ENCODE peak calls at places on chromosomes 4 and X, in four cellular contexts. One of them, this sample, is unnamed.

GRCh38 chr4:36835246-36835645 is 409.3 kb upstream of the NWD2 start:
- DNase-seq in HepG2: no peak
- DNase-seq in GM12878: no peak
- DNase-seq in WTC11: no peak
- DNase-seq in this sample: no peak

GRCh38 chr4:54423066-54423465 is 194.0 kb downstream of the PDGFRA start:
- DNase-seq in HepG2: no peak
- DNase-seq in WTC11: no peak
- DNase-seq in GM12878: no peak
- DNase-seq in this sample: no peak

GRCh38 chr4:120266602-120267001 is 200.0 kb upstream of the MAD2L1 start:
- DNase-seq in GM12878: no peak
- DNase-seq in WTC11: no peak
- DNase-seq in HepG2: no peak
- DNase-seq in this sample: no peak

GRCh38 chr4:82561745-82562552 is at the start of gene TMEM150C:
- DNase-seq in WTC11: peak
- DNase-seq in HepG2: no peak
- DNase-seq in GM12878: no peak
- DNase-seq in this sample: no peak

GRCh38 chrX:138127314-138127713 is 561.4 kb downstream of the ZIC3 start:
- DNase-seq in HepG2: no peak
- DNase-seq in GM12878: no peak
- DNase-seq in WTC11: no peak
- DNase-seq in this sample: no peak

GRCh38 chr4:110781944-110782343 is 159.1 kb upstream of the PITX2 start:
- DNase-seq in WTC11: no peak
- DNase-seq in HepG2: no peak
- DNase-seq in GM12878: no peak
- DNase-seq in this sample: no peak

GRCh38 chr4:161949941-161950725 is 213.7 kb downstream of the FSTL5 start:
- DNase-seq in GM12878: no peak
- DNase-seq in WTC11: no peak
- DNase-seq in HepG2: no peak
- DNase-seq in this sample: no peak

GRCh38 chrX:40004916-40005289 is 92.9 kb downstream of the BCOR start:
- DNase-seq in HepG2: no peak
- DNase-seq in WTC11: no peak
- DNase-seq in GM12878: no peak
- DNase-seq in this sample: no peak

GRCh38 chr4:90842960-90843359 is 715.8 kb downstream of the CCSER1 start:
- DNase-seq in WTC11: no peak
- DNase-seq in GM12878: peak
- DNase-seq in HepG2: peak
- DNase-seq in this sample: no peak

GRCh38 chrX:13048265-13048664 is 3.8 kb upstream of the FAM9C start:
- DNase-seq in GM12878: no peak
- DNase-seq in WTC11: no peak
- DNase-seq in HepG2: no peak
- DNase-seq in this sample: no peak

GRCh38 chr4:26219206-26219605 is 101.6 kb upstream of the RBPJ start:
- DNase-seq in GM12878: no peak
- DNase-seq in HepG2: no peak
- DNase-seq in WTC11: no peak
- DNase-seq in this sample: no peak

GRCh38 chr4:13704020-13704419 is 76.5 kb upstream of the BOD1L1 start:
- DNase-seq in GM12878: no peak
- DNase-seq in HepG2: no peak
- DNase-seq in WTC11: no peak
- DNase-seq in this sample: no peak

GRCh38 chr4:93767917-93768316 is 60.6 kb upstream of the ATOH1 start:
- DNase-seq in WTC11: no peak
- DNase-seq in HepG2: no peak
- DNase-seq in GM12878: no peak
- DNase-seq in this sample: no peak

GRCh38 chr4:93760284-93760683 is 68.3 kb upstream of the ATOH1 start:
- DNase-seq in HepG2: no peak
- DNase-seq in GM12878: no peak
- DNase-seq in WTC11: no peak
- DNase-seq in this sample: no peak

GRCh38 chr4:93770201-93770600 is 58.4 kb upstream of the ATOH1 start:
- DNase-seq in GM12878: no peak
- DNase-seq in WTC11: no peak
- DNase-seq in HepG2: no peak
- DNase-seq in this sample: no peak

GRCh38 chr4:93759506-93759905 is 69.0 kb upstream of the ATOH1 start:
- DNase-seq in HepG2: no peak
- DNase-seq in GM12878: no peak
- DNase-seq in WTC11: no peak
- DNase-seq in this sample: no peak

GRCh38 chr4:93764647-93765246 is 63.8 kb upstream of the ATOH1 start:
- DNase-seq in HepG2: peak
- DNase-seq in WTC11: no peak
- DNase-seq in GM12878: no peak
- DNase-seq in this sample: peak
- TF ChIP-seq CBFB in HepG2: no peak
- TF ChIP-seq CBFB in WTC11: no peak
- TF ChIP-seq CBFB in GM12878: peak
- TF ChIP-seq CBFB in this sample: no peak

DNA sequence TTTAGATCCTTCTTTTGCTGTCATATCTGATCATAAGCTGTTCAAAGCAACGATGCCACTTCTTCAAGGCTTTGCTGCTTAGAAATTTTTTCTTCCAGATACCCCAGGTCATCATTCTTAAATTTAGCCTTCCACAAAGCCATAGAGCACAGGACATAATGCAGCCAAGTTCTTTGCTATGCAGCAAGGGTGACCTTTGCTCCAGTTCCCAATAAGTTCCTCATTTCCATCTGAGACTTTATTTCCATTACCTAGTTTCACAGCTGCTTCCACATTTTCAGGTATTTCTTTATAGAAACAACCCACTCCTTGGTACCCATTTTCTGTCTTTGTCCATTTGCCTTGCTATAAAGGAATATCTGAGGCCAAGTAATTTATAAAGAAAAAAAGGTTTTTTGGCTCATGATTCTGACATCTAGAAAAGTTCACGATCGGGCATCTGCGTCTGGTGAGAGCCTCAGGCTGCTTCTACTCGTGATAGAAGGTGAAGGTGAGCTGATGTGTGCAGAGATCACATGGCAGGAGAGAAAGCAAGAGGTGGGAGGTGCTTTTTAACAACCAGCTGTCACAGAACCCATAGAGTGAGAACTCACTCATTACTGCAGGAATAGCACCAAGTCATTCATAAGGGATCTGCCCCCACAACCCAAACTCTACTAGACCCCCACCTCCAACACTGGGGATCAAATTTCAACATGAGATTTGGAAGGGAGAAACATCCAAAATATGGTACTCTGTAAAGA is 11.8 kb upstream of the TASL start:
- DNase-seq in HepG2: no peak
- DNase-seq in WTC11: no peak
- DNase-seq in GM12878: no peak
- DNase-seq in this sample: no peak
- TF ChIP-seq CBFB in HepG2: no peak
- TF ChIP-seq CBFB in WTC11: no peak
- TF ChIP-seq CBFB in GM12878: no peak
- TF ChIP-seq CBFB in this sample: no peak

GRCh38 chrX:133859860-133860259 is 125.5 kb downstream of the GPC3 start:
- DNase-seq in GM12878: no peak
- DNase-seq in HepG2: no peak
- DNase-seq in WTC11: no peak
- DNase-seq in this sample: no peak
- TF ChIP-seq CBFB in GM12878: no peak
- TF ChIP-seq CBFB in HepG2: no peak
- TF ChIP-seq CBFB in WTC11: no peak
- TF ChIP-seq CBFB in this sample: no peak

GRCh38 chr4:119184128-119184527 is 28.4 kb upstream of the USP53 start:
- DNase-seq in WTC11: no peak
- DNase-seq in GM12878: no peak
- DNase-seq in HepG2: no peak
- DNase-seq in this sample: no peak

GRCh38 chr4:119191505-119191904 is 21.0 kb upstream of the USP53 start:
- DNase-seq in GM12878: no peak
- DNase-seq in HepG2: no peak
- DNase-seq in WTC11: no peak
- DNase-seq in this sample: no peak

GRCh38 chr4:119190354-119190753 is 22.2 kb upstream of the USP53 start:
- DNase-seq in GM12878: no peak
- DNase-seq in HepG2: no peak
- DNase-seq in WTC11: no peak
- DNase-seq in this sample: no peak

DNA sequence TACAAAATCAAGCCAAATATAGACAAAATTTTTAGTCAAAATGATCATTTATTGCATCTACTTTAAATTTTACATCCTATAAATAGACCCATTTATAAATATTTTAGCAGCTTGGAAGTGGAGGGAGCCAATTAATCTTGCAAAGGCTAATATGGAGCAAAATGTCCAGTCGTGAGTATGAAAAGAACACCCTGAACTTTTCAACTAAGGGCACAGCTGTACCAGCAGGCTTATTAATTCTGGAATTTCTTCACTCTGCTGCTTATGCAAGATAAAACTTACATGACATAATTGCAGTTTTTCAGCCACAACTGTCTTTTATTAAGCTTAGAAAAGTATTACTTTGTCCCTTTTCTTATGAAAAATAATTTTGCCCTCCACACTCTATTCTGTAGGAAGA is 22.9 kb upstream of the USP53 start:
- DNase-seq in GM12878: no peak
- DNase-seq in HepG2: no peak
- DNase-seq in WTC11: no peak
- DNase-seq in this sample: no peak
- TF ChIP-seq CBFB in GM12878: no peak
- TF ChIP-seq CBFB in HepG2: no peak
- TF ChIP-seq CBFB in WTC11: no peak
- TF ChIP-seq CBFB in this sample: no peak

GRCh38 chrX:67351411-67351810 is 192.4 kb upstream of the AR start:
- DNase-seq in WTC11: no peak
- DNase-seq in GM12878: no peak
- DNase-seq in HepG2: no peak
- DNase-seq in this sample: no peak
- TF ChIP-seq CBFB in WTC11: no peak
- TF ChIP-seq CBFB in GM12878: no peak
- TF ChIP-seq CBFB in HepG2: no peak
- TF ChIP-seq CBFB in this sample: no peak

GRCh38 chr4:89110986-89111832 is at the start of gene TIGD2:
- DNase-seq in GM12878: peak
- DNase-seq in WTC11: peak
- DNase-seq in HepG2: peak
- DNase-seq in this sample: peak
- TF ChIP-seq CBFB in GM12878: no peak
- TF ChIP-seq CBFB in WTC11: no peak
- TF ChIP-seq CBFB in HepG2: no peak
- TF ChIP-seq CBFB in this sample: no peak

DNA sequence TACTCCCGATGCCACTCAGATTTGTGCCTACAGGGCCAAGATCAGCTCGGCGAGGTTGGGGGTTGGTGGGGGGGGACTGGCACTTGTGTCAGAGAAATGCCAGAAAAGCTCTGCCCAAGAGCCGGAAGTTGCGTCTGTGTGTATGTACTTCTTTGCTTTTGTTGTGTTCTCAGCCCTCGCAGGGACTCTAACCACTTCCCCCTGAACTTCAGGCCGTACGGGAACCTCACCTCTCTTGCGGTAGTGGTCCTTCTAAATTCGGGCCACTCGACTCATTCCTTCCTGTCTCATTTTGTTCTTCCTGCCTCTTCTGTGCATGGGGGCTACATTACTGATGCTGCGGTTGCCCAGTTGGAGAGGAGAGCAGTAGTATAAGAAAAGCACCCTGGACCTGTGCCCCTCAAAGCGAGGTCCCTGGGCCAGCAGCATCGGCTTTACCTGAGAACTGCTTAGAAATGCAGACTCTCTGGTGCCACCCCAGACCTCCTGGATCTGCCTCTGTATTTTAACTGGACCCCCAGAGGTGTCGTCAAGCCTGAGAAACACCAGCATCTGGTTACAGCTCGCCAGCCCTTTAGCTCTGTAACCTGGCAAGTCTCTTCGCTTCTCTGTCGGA is 146.3 kb upstream of the RPS6KA3 start:
- DNase-seq in GM12878: no peak
- DNase-seq in HepG2: no peak
- DNase-seq in WTC11: no peak
- DNase-seq in this sample: no peak
- TF ChIP-seq CBFB in GM12878: no peak
- TF ChIP-seq CBFB in HepG2: no peak
- TF ChIP-seq CBFB in WTC11: no peak
- TF ChIP-seq CBFB in this sample: no peak

This sample was measured in K562.